ENCODE peak calls at places on chromosome 9, in ten cellular contexts. R is C1 segment of cervical spinal cord; W is NCI-H226; T is HCT116; C is stimulated activated CD4-positive, alpha-beta T cell treated with anti-CD3 and anti-CD28 coated beads, Interleukin-15, amount 100 ng/mL, for 1 hour; X is left colon; O is ELF-1; Z is colonic mucosa; L is AG09319; M is NCI-H774. S is an unnamed sample.

GRCh38 chr9:4833781-4834560 is 41.2 kb downstream of the RCL1 start:
- DNase-seq in W (peak; percentile 60), C (no peak), O (no peak), R (no peak), L (no peak), X (no peak), M (no peak), Z (no peak), T (no peak), S (no peak)

GRCh38 chr9:134051319-134051718 is 16.5 kb downstream of the BRD3 start:
- DNase-seq in W (no peak), O (no peak), C (no peak), M (no peak), X (no peak), Z (no peak), R (no peak), L (no peak), T (no peak), S (no peak)

GRCh38 chr9:35398651-35399335 is 91.1 kb upstream of the RUSC2 start:
- DNase-seq in X (no peak), M (no peak), W (no peak), O (no peak), C (no peak), L (no peak), T (no peak), R (no peak), Z (no peak), S (no peak)

GRCh38 chr9:121498150-121498486 is 1.5 kb downstream of the GGTA1 start:
- DNase-seq in X (peak; percentile 49), Z (peak; percentile 79), T (peak; percentile 77), L (peak; percentile 29), W (peak; percentile 62), O (peak; percentile 74), M (peak; percentile 77), C (no peak), R (no peak), S (peak; percentile 76)

GRCh38 chr9:6272229-6272597 is 56.0 kb upstream of the TPD52L3 start:
- DNase-seq in X (no peak), O (no peak), Z (no peak), L (peak; percentile 93), R (no peak), C (no peak), M (peak; percentile 41), T (no peak), W (peak; percentile 36), S (no peak)

GRCh38 chr9:17613723-17614122 is 34.9 kb downstream of the SH3GL2 start:
- DNase-seq in L (peak; percentile 19), Z (no peak), M (peak; percentile 56), O (no peak), W (no peak), X (no peak), C (no peak), T (no peak), R (no peak), S (no peak)

GRCh38 chr9:137880976-137881530 is 3.5 kb downstream of the CACNA1B start:
- DNase-seq in T (no peak), M (no peak), O (no peak), W (no peak), R (no peak), X (no peak), Z (no peak), C (no peak), L (no peak), S (no peak)

GRCh38 chr9:21750021-21750735 is 52.3 kb upstream of the MTAP start:
- DNase-seq in L (no peak), C (no peak), R (no peak), X (no peak), M (no peak), Z (no peak), O (no peak), T (no peak), W (no peak), S (no peak)

GRCh38 chr9:1303911-1304310 is 253.8 kb downstream of the DMRT2 start:
- DNase-seq in Z (no peak), M (no peak), O (no peak), C (no peak), R (no peak), L (no peak), X (no peak), W (no peak), T (no peak), S (no peak)

GRCh38 chr9:124449381-124450151 is 685 bp upstream of the ADGRD2 start:
- DNase-seq in R (no peak), W (no peak), T (no peak), X (no peak), M (no peak), Z (no peak), L (no peak), O (no peak), C (no peak), S (no peak)

GRCh38 chr9:2872941-2873323 is 29.0 kb upstream of the PUM3 start:
- DNase-seq in O (no peak), Z (no peak), R (no peak), X (no peak), M (no peak), L (no peak), T (no peak), W (no peak), C (no peak), S (no peak)

GRCh38 chr9:126796758-126797157 is 8.1 kb upstream of the ZBTB43 start:
- DNase-seq in C (no peak), Z (no peak), M (no peak), O (no peak), T (no peak), X (no peak), R (no peak), L (no peak), W (no peak), S (no peak)

GRCh38 chr9:113583511-113584470 is 120.3 kb downstream of the RGS3 start:
- DNase-seq in T (no peak), L (no peak), R (no peak), C (no peak), M (no peak), X (no peak), Z (no peak), O (no peak), W (no peak), S (no peak)

GRCh38 chr9:70340572-70340971 is 73.9 kb downstream of the KLF9 start:
- DNase-seq in Z (no peak), W (no peak), O (no peak), X (no peak), L (no peak), R (no peak), T (no peak), C (no peak), M (peak; percentile 7), S (no peak)

GRCh38 chr9:97526895-97527575 is 25.6 kb downstream of the TMOD1 start:
- DNase-seq in O (no peak), W (no peak), R (no peak), T (no peak), L (no peak), X (no peak), Z (no peak), C (no peak), M (no peak), S (no peak)

GRCh38 chr9:120643096-120643495 is 63.1 kb upstream of the CDK5RAP2 start:
- DNase-seq in M (no peak), W (no peak), L (no peak), T (no peak), X (no peak), O (no peak), R (no peak), C (no peak), Z (no peak), S (no peak)

GRCh38 chr9:20592673-20593072 is 29.6 kb downstream of the MLLT3 start:
- DNase-seq in Z (no peak), M (no peak), L (no peak), C (no peak), W (peak; percentile 66), T (no peak), X (no peak), O (no peak), R (no peak), S (no peak)

GRCh38 chr9:129610473-129611301 is 10.2 kb downstream of the C9orf50 start:
- DNase-seq in T (no peak), L (no peak), R (no peak), C (peak; percentile 59), W (peak; percentile 56), M (peak; percentile 45), X (peak; percentile 81), Z (peak; percentile 83), O (peak; percentile 94), S (peak; percentile 90)

GRCh38 chr9:35935261-35935660 is 22.7 kb downstream of the OR2S2 start:
- DNase-seq in T (no peak), R (no peak), Z (no peak), C (no peak), O (no peak), M (no peak), X (no peak), L (no peak), W (no peak), S (no peak)

GRCh38 chr9:111798786-111799185 is 4.0 kb upstream of the SHOC1 start:
- DNase-seq in R (no peak), C (no peak), W (peak; percentile 37), L (no peak), Z (no peak), O (no peak), M (no peak), X (no peak), T (no peak), S (no peak)

S was measured in endothelial cell.